ENCODE peak calls at places on chromosomes 7 and 10, in ten cellular contexts. C, X, M, O, U, J, B, W, R and H are unnamed samples. For H3K9me3, the result is how much of the 10 kb centered on the place peaks cover.

GRCh38 chr7:151503902-151504714 is 15.6 kb downstream of the RHEB start:
- DNase-seq in C (no peak), X (no peak), M (no peak), O (no peak), U (no peak), J (peak), B (peak), W (peak), R (no peak), H (peak)

GRCh38 chr10:121930729-121931085 is 2.9 kb upstream of the ATE1 start:
- DNase-seq in C (no peak), X (no peak), M (no peak), O (no peak), U (no peak), J (no peak), B (no peak), W (no peak), R (no peak), H (no peak)

GRCh38 chr10:17737021-17737965 is 14.7 kb upstream of the TMEM236 start:
- DNase-seq in C (no peak), X (peak), M (no peak), O (no peak), U (no peak), J (no peak), B (peak), W (peak), R (no peak), H (peak)

GRCh38 chr10:22253578-22253882 is 35.7 kb upstream of the EBLN1 start:
- DNase-seq in C (peak), X (no peak), M (peak), O (no peak), U (peak), J (no peak), B (peak), W (no peak), R (peak), H (no peak)

GRCh38 chr7:5237286-5237685 is 45.5 kb upstream of the SLC29A4 start:
- DNase-seq in C (no peak), X (peak), M (no peak), O (no peak), U (peak), J (no peak), B (peak), W (peak), R (peak), H (no peak)

GRCh38 chr7:603152-603941 is 83.7 kb upstream of the PDGFA start:
- DNase-seq in C (no peak), X (no peak), M (peak), O (no peak), U (no peak), J (no peak), B (no peak), W (no peak), R (peak), H (no peak)

GRCh38 chr10:48896756-48897437 is 42.7 kb downstream of the LRRC18 start:
- DNase-seq in C (no peak), X (no peak), M (no peak), O (no peak), U (no peak), J (no peak), B (no peak), W (no peak), R (no peak), H (peak)

GRCh38 chr7:5591547-5591899 is 167.9 kb upstream of the TNRC18 start:
- DNase-seq in C (no peak), X (peak), M (no peak), O (no peak), U (no peak), J (no peak), B (peak), W (peak), R (no peak), H (peak)

GRCh38 chr10:112950714-112951348 is 784 bp downstream of the TCF7L2 start:
- DNase-seq in C (no peak), X (no peak), M (peak), O (no peak), U (peak), J (peak), B (peak), W (peak), R (peak), H (peak)

GRCh38 chr7:17548014-17548653 is 249.7 kb downstream of the AHR start:
- DNase-seq in C (no peak), X (no peak), M (no peak), O (peak), U (no peak), J (no peak), B (no peak), W (no peak), R (no peak), H (no peak)

DNA sequence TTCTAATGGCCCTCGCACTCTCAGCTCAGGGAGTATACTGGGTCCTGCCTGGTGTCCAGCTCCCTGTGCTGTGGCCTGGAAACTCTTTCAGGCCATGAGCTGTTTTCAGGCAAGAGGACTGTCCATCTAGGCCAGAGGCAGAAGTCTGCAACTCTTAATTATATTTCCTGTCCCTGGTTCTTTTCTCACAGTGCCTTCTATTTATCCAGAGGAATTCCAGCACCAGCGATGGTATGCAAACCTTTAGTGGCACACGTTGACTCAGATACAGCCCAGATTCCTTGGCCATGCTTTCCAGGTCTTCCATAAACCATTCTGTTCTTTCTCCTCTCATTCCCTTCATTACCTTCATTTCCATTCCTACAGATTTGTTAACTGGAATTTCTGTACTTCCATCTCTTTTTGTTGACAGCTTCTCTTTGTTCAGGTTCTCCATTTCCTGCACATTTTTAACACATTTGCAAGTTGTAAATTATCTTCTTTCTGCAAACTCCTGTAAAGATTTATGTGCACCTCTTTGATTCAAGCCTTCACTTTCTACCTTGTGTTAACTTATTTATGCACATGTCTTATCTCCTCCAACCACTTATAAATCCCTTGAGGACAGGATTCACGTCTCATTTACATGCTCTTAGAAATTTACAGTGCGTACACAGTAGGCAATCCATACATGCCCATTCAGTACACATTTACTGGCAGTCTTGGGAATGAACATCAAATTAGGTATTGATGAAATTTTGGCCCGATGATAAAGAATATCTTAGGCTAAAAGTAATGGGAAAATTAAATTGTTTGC is 172.1 kb downstream of the CELF2 start:
- DNase-seq in C (no peak), X (no peak), M (no peak), O (no peak), U (no peak), J (no peak), B (no peak), W (peak), R (no peak), H (no peak)
- H3K9me3 ChIP-seq in C (under half), X (under half), M (under half), O (under half), U (under half), J (under half), B (under half), W (under half), R (under half), H (under half)

GRCh38 chr10:5391780-5392179 is 12.8 kb downstream of the TUBAL3 start:
- DNase-seq in C (no peak), X (no peak), M (no peak), O (no peak), U (no peak), J (no peak), B (no peak), W (no peak), R (no peak), H (no peak)
- H3K9me3 ChIP-seq in C (under half), X (under half), M (under half), O (under half), U (under half), J (under half), B (under half), W (under half), R (under half), H (under half)

DNA sequence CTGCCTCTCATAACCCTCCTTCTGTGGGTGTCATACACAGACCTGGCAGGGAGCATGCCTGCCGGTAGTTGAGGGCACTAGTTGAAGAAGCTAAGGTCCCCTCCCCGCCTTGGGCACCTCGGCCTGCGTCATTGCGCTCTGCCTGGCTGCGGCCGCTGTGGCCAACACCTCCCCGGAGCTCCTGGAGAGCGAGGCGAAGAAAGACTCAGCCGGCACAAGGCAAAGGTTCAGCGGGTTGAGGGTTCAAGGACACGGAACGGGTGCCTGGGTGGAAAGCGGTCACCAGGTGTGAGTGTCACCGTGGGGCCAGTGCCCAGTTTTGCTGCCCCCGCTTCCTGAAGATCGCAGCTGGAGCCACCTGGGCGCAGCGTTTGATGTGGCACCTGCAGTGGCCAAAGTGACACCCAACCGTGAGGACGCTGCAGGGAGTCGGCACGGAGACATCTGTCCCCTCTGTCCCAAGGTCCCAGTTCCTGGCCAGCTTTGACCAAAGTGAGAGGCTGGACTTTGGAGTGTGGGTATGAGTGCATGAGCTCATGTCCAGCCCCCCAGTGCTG is 14.8 kb upstream of the ZNF735 start:
- DNase-seq in C (no peak), X (no peak), M (no peak), O (no peak), U (no peak), J (no peak), B (no peak), W (no peak), R (no peak), H (no peak)
- H3K9me3 ChIP-seq in C (under half), X (half or more), M (under half), O (half or more), U (under half), J (under half), B (under half), W (under half), R (under half), H (under half)

GRCh38 chr10:128173383-128173782 is 47.2 kb upstream of the MKI67 start:
- DNase-seq in C (no peak), X (no peak), M (no peak), O (no peak), U (no peak), J (no peak), B (no peak), W (peak), R (no peak), H (peak)
- H3K9me3 ChIP-seq in C (under half), X (under half), M (under half), O (under half), U (under half), J (under half), B (under half), W (under half), R (under half), H (under half)

GRCh38 chr7:102447311-102447710 is 13.9 kb downstream of the ORAI2 start:
- DNase-seq in C (no peak), X (no peak), M (no peak), O (no peak), U (no peak), J (no peak), B (no peak), W (no peak), R (no peak), H (no peak)

GRCh38 chr7:102449136-102449535 is 15.5 kb downstream of the ALKBH4 start:
- DNase-seq in C (no peak), X (no peak), M (no peak), O (no peak), U (no peak), J (no peak), B (no peak), W (no peak), R (no peak), H (no peak)

GRCh38 chr7:102445674-102446071 is 12.3 kb downstream of the ORAI2 start:
- DNase-seq in C (no peak), X (no peak), M (no peak), O (no peak), U (no peak), J (no peak), B (no peak), W (no peak), R (no peak), H (no peak)

GRCh38 chr7:102446387-102447156 is 13.2 kb downstream of the ORAI2 start:
- DNase-seq in C (no peak), X (no peak), M (no peak), O (no peak), U (no peak), J (no peak), B (no peak), W (no peak), R (peak), H (no peak)

DNA sequence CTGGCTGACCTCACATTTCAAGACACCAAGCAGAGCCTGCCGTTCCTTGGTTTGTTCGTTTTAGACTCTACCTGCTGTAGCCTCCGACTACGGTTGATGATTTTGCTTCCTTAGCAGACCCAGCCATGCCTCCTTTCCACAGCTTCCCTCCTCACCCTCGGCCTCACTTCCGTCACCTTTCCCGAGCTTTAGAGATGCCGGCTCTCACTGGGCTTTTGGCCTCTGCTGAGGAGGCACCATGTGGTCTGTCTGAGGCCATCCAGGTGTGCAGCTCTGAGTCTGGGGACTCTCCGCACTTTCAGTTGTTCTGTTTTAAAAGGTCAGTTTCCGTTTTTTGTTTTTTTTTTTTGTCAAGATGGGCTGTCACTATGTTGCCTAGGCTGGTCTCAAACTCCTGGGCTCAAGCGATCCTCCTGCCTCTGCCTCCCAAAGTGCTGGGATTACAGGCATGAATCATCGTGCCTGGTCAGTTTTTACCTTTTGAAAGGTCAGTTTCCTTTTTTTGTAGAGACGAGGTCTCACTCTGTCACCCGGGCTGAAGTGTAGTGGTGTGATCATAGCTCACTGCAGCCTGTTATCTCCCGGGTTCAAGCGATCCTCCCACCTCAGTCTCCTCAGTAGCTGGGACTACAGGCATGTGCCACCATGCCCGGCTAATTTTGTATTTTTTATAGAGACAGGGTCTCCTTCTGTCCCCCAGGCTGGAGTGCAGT is 11.7 kb downstream of the ORAI2 start:
- DNase-seq in C (no peak), X (no peak), M (no peak), O (no peak), U (no peak), J (no peak), B (no peak), W (no peak), R (no peak), H (no peak)
- H3K9me3 ChIP-seq in C (under half), X (under half), M (under half), O (under half), U (under half), J (under half), B (under half), W (under half), R (under half), H (under half)

GRCh38 chr10:130430852-130431704 is 294.9 kb downstream of the GLRX3 start:
- DNase-seq in C (no peak), X (no peak), M (no peak), O (peak), U (no peak), J (no peak), B (no peak), W (no peak), R (no peak), H (no peak)

GRCh38 chr10:130430291-130430690 is 294.1 kb downstream of the GLRX3 start:
- DNase-seq in C (no peak), X (no peak), M (no peak), O (peak), U (no peak), J (no peak), B (no peak), W (no peak), R (no peak), H (no peak)

GRCh38 chr10:130432271-130432670 is 296.1 kb downstream of the GLRX3 start:
- DNase-seq in C (no peak), X (no peak), M (no peak), O (peak), U (no peak), J (no peak), B (no peak), W (no peak), R (no peak), H (no peak)

GRCh38 chr10:130428936-130429335 is 292.7 kb downstream of the GLRX3 start:
- DNase-seq in C (no peak), X (no peak), M (no peak), O (no peak), U (no peak), J (no peak), B (no peak), W (no peak), R (no peak), H (no peak)

GRCh38 chr10:130429809-130430208 is 293.6 kb downstream of the GLRX3 start:
- DNase-seq in C (no peak), X (no peak), M (no peak), O (peak), U (no peak), J (no peak), B (no peak), W (no peak), R (no peak), H (no peak)
- H3K9me3 ChIP-seq in C (under half), X (under half), M (under half), O (under half), U (under half), J (under half), B (under half), W (under half), R (under half), H (under half)

GRCh38 chr7:42950417-42950816 is 18.2 kb downstream of the MRPL32 start:
- DNase-seq in C (no peak), X (no peak), M (no peak), O (no peak), U (no peak), J (no peak), B (no peak), W (no peak), R (no peak), H (no peak)

GRCh38 chr7:42959549-42959948 is 27.4 kb downstream of the MRPL32 start:
- DNase-seq in C (no peak), X (no peak), M (no peak), O (no peak), U (no peak), J (no peak), B (no peak), W (no peak), R (no peak), H (no peak)

GRCh38 chr7:42952328-42952727 is 20.2 kb downstream of the MRPL32 start:
- DNase-seq in C (no peak), X (no peak), M (no peak), O (no peak), U (no peak), J (no peak), B (no peak), W (no peak), R (no peak), H (no peak)

GRCh38 chr7:42956062-42956461 is 23.9 kb downstream of the MRPL32 start:
- DNase-seq in C (no peak), X (no peak), M (no peak), O (no peak), U (no peak), J (no peak), B (no peak), W (no peak), R (no peak), H (no peak)

GRCh38 chr7:42953989-42954388 is 21.8 kb downstream of the MRPL32 start:
- DNase-seq in C (no peak), X (no peak), M (no peak), O (no peak), U (no peak), J (no peak), B (no peak), W (no peak), R (no peak), H (no peak)
- H3K9me3 ChIP-seq in C (under half), X (under half), M (under half), O (under half), U (under half), J (under half), B (under half), W (under half), R (under half), H (under half)